ENCODE peak calls at places on chromosomes 11 and 22, in eight cellular contexts. One of them, this sample, is unnamed.

GRCh38 chr11:133163463-133164419 is 368.6 kb downstream of the OPCML start:
- DNase-seq in keratinocyte: no peak
- DNase-seq in NCI-H1417: peak
- DNase-seq in thyroid gland: no peak
- DNase-seq in NCI-H1105: peak
- DNase-seq in left ventricle myocardium superior: no peak
- DNase-seq in stomach: no peak
- DNase-seq in tibial nerve: no peak
- DNase-seq in this sample: no peak

GRCh38 chr11:130166457-130166784 is 6.8 kb downstream of the ST14 start:
- DNase-seq in NCI-H1105: no peak
- DNase-seq in stomach: peak
- DNase-seq in keratinocyte: peak
- DNase-seq in left ventricle myocardium superior: no peak
- DNase-seq in thyroid gland: peak
- DNase-seq in tibial nerve: no peak
- DNase-seq in NCI-H1417: no peak
- DNase-seq in this sample: peak

GRCh38 chr11:128765571-128766530 is 72.0 kb downstream of the FLI1 start:
- DNase-seq in NCI-H1105: peak
- DNase-seq in thyroid gland: no peak
- DNase-seq in stomach: no peak
- DNase-seq in NCI-H1417: no peak
- DNase-seq in tibial nerve: no peak
- DNase-seq in left ventricle myocardium superior: no peak
- DNase-seq in keratinocyte: no peak
- DNase-seq in this sample: no peak

GRCh38 chr11:30545507-30545906 is 40.6 kb downstream of the MPPED2 start:
- DNase-seq in NCI-H1105: no peak
- DNase-seq in stomach: no peak
- DNase-seq in keratinocyte: no peak
- DNase-seq in tibial nerve: no peak
- DNase-seq in left ventricle myocardium superior: no peak
- DNase-seq in NCI-H1417: no peak
- DNase-seq in thyroid gland: no peak
- DNase-seq in this sample: no peak

GRCh38 chr11:89235976-89236375 is 58.3 kb downstream of the TYR start:
- DNase-seq in stomach: no peak
- DNase-seq in tibial nerve: no peak
- DNase-seq in NCI-H1417: no peak
- DNase-seq in keratinocyte: no peak
- DNase-seq in thyroid gland: no peak
- DNase-seq in NCI-H1105: no peak
- DNase-seq in left ventricle myocardium superior: no peak
- DNase-seq in this sample: no peak

GRCh38 chr11:57348052-57348451 is 9.9 kb downstream of the P2RX3 start:
- DNase-seq in thyroid gland: no peak
- DNase-seq in NCI-H1105: no peak
- DNase-seq in tibial nerve: no peak
- DNase-seq in NCI-H1417: no peak
- DNase-seq in left ventricle myocardium superior: no peak
- DNase-seq in keratinocyte: no peak
- DNase-seq in stomach: no peak
- DNase-seq in this sample: no peak

GRCh38 chr11:27184458-27185312 is 144.1 kb downstream of the BBOX1 start:
- DNase-seq in left ventricle myocardium superior: no peak
- DNase-seq in keratinocyte: no peak
- DNase-seq in tibial nerve: no peak
- DNase-seq in NCI-H1417: no peak
- DNase-seq in thyroid gland: no peak
- DNase-seq in stomach: no peak
- DNase-seq in NCI-H1105: no peak
- DNase-seq in this sample: no peak

GRCh38 chr22:29475550-29475949 is 4.5 kb upstream of the NEFH start:
- DNase-seq in tibial nerve: no peak
- DNase-seq in NCI-H1105: no peak
- DNase-seq in NCI-H1417: no peak
- DNase-seq in keratinocyte: no peak
- DNase-seq in thyroid gland: no peak
- DNase-seq in stomach: no peak
- DNase-seq in left ventricle myocardium superior: no peak
- DNase-seq in this sample: no peak

GRCh38 chr11:35173620-35174278 is 34.8 kb downstream of the CD44 start:
- DNase-seq in keratinocyte: no peak
- DNase-seq in NCI-H1417: no peak
- DNase-seq in NCI-H1105: no peak
- DNase-seq in tibial nerve: no peak
- DNase-seq in thyroid gland: no peak
- DNase-seq in stomach: no peak
- DNase-seq in left ventricle myocardium superior: no peak
- DNase-seq in this sample: no peak

GRCh38 chr11:134207538-134208239 is 16.1 kb downstream of the NCAPD3 start:
- DNase-seq in tibial nerve: no peak
- DNase-seq in keratinocyte: no peak
- DNase-seq in left ventricle myocardium superior: peak
- DNase-seq in thyroid gland: peak
- DNase-seq in stomach: peak
- DNase-seq in NCI-H1105: peak
- DNase-seq in NCI-H1417: peak
- DNase-seq in this sample: no peak

GRCh38 chr22:29716814-29717213 is 3.0 kb upstream of the CABP7 start:
- DNase-seq in thyroid gland: peak
- DNase-seq in left ventricle myocardium superior: peak
- DNase-seq in stomach: peak
- DNase-seq in NCI-H1105: no peak
- DNase-seq in NCI-H1417: no peak
- DNase-seq in tibial nerve: no peak
- DNase-seq in keratinocyte: peak
- DNase-seq in this sample: no peak

GRCh38 chr11:109132539-109132938 is 289.5 kb upstream of the C11orf87 start:
- DNase-seq in tibial nerve: no peak
- DNase-seq in stomach: no peak
- DNase-seq in NCI-H1105: no peak
- DNase-seq in NCI-H1417: peak
- DNase-seq in keratinocyte: no peak
- DNase-seq in left ventricle myocardium superior: no peak
- DNase-seq in thyroid gland: no peak
- DNase-seq in this sample: no peak

GRCh38 chr11:45079943-45080719 is 66.3 kb upstream of the PRDM11 start:
- DNase-seq in tibial nerve: no peak
- DNase-seq in thyroid gland: no peak
- DNase-seq in NCI-H1105: no peak
- DNase-seq in keratinocyte: no peak
- DNase-seq in stomach: peak
- DNase-seq in left ventricle myocardium superior: peak
- DNase-seq in NCI-H1417: no peak
- DNase-seq in this sample: no peak

GRCh38 chr11:44402466-44403075 is 92.6 kb upstream of the ALX4 start:
- DNase-seq in thyroid gland: no peak
- DNase-seq in keratinocyte: no peak
- DNase-seq in stomach: no peak
- DNase-seq in left ventricle myocardium superior: no peak
- DNase-seq in NCI-H1417: no peak
- DNase-seq in tibial nerve: no peak
- DNase-seq in NCI-H1105: no peak
- DNase-seq in this sample: no peak

GRCh38 chr11:33674035-33674814 is 26.4 kb downstream of the C11orf91 start:
- DNase-seq in tibial nerve: no peak
- DNase-seq in thyroid gland: no peak
- DNase-seq in NCI-H1105: no peak
- DNase-seq in keratinocyte: no peak
- DNase-seq in NCI-H1417: no peak
- DNase-seq in stomach: no peak
- DNase-seq in left ventricle myocardium superior: no peak
- DNase-seq in this sample: no peak

GRCh38 chr11:2203440-2204259 is 32.0 kb upstream of the TH start:
- DNase-seq in stomach: peak
- DNase-seq in tibial nerve: no peak
- DNase-seq in left ventricle myocardium superior: no peak
- DNase-seq in thyroid gland: no peak
- DNase-seq in NCI-H1417: no peak
- DNase-seq in NCI-H1105: no peak
- DNase-seq in keratinocyte: no peak
- DNase-seq in this sample: no peak

GRCh38 chr11:45078236-45079074 is 68.0 kb upstream of the PRDM11 start:
- DNase-seq in NCI-H1417: no peak
- DNase-seq in thyroid gland: no peak
- DNase-seq in NCI-H1105: no peak
- DNase-seq in keratinocyte: no peak
- DNase-seq in stomach: no peak
- DNase-seq in tibial nerve: no peak
- DNase-seq in left ventricle myocardium superior: peak
- DNase-seq in this sample: no peak

GRCh38 chr11:35099278-35100018 is 39.5 kb upstream of the CD44 start:
- DNase-seq in tibial nerve: no peak
- DNase-seq in keratinocyte: no peak
- DNase-seq in stomach: no peak
- DNase-seq in thyroid gland: no peak
- DNase-seq in NCI-H1105: no peak
- DNase-seq in NCI-H1417: no peak
- DNase-seq in left ventricle myocardium superior: no peak
- DNase-seq in this sample: no peak

GRCh38 chr11:69640995-69641581 is at the start of gene CCND1:
- DNase-seq in NCI-H1417: no peak
- DNase-seq in NCI-H1105: peak
- DNase-seq in tibial nerve: no peak
- DNase-seq in left ventricle myocardium superior: peak
- DNase-seq in stomach: peak
- DNase-seq in thyroid gland: peak
- DNase-seq in keratinocyte: no peak
- DNase-seq in this sample: peak

GRCh38 chr11:17572359-17572690 is 25.3 kb downstream of the OTOG start:
- DNase-seq in left ventricle myocardium superior: no peak
- DNase-seq in thyroid gland: no peak
- DNase-seq in NCI-H1417: no peak
- DNase-seq in tibial nerve: no peak
- DNase-seq in NCI-H1105: no peak
- DNase-seq in stomach: peak
- DNase-seq in keratinocyte: no peak
- DNase-seq in this sample: no peak

GRCh38 chr22:36027579-36027959 is 1.1 kb downstream of the RBFOX2 start:
- DNase-seq in NCI-H1417: no peak
- DNase-seq in left ventricle myocardium superior: no peak
- DNase-seq in stomach: no peak
- DNase-seq in tibial nerve: no peak
- DNase-seq in thyroid gland: peak
- DNase-seq in keratinocyte: no peak
- DNase-seq in NCI-H1105: no peak
- DNase-seq in this sample: no peak

GRCh38 chr11:57798905-57799559 is 37.4 kb downstream of the CTNND1 start:
- DNase-seq in NCI-H1105: no peak
- DNase-seq in keratinocyte: peak
- DNase-seq in left ventricle myocardium superior: no peak
- DNase-seq in stomach: peak
- DNase-seq in NCI-H1417: no peak
- DNase-seq in thyroid gland: peak
- DNase-seq in tibial nerve: no peak
- DNase-seq in this sample: peak

GRCh38 chr11:10302744-10303557 is 1.9 kb upstream of the ADM start:
- DNase-seq in NCI-H1105: peak
- DNase-seq in left ventricle myocardium superior: peak
- DNase-seq in tibial nerve: peak
- DNase-seq in thyroid gland: peak
- DNase-seq in keratinocyte: no peak
- DNase-seq in NCI-H1417: peak
- DNase-seq in stomach: peak
- DNase-seq in this sample: no peak

GRCh38 chr22:42437488-42438292 is 5.5 kb upstream of the NFAM1 start:
- DNase-seq in stomach: peak
- DNase-seq in thyroid gland: peak
- DNase-seq in left ventricle myocardium superior: peak
- DNase-seq in keratinocyte: no peak
- DNase-seq in NCI-H1417: peak
- DNase-seq in tibial nerve: peak
- DNase-seq in NCI-H1105: peak
- DNase-seq in this sample: no peak

GRCh38 chr22:44309137-44309536 is 3.6 kb downstream of the SHISAL1 start:
- DNase-seq in stomach: no peak
- DNase-seq in thyroid gland: no peak
- DNase-seq in left ventricle myocardium superior: peak
- DNase-seq in NCI-H1417: no peak
- DNase-seq in NCI-H1105: no peak
- DNase-seq in keratinocyte: peak
- DNase-seq in tibial nerve: no peak
- DNase-seq in this sample: peak

GRCh38 chr11:1772270-1773130 is 8.8 kb upstream of the CTSD start:
- DNase-seq in keratinocyte: peak
- DNase-seq in left ventricle myocardium superior: peak
- DNase-seq in stomach: peak
- DNase-seq in NCI-H1417: no peak
- DNase-seq in tibial nerve: no peak
- DNase-seq in thyroid gland: peak
- DNase-seq in NCI-H1105: no peak
- DNase-seq in this sample: peak

GRCh38 chr11:95143106-95143681 is 53.5 kb downstream of the ENDOD1 start:
- DNase-seq in NCI-H1417: no peak
- DNase-seq in thyroid gland: no peak
- DNase-seq in left ventricle myocardium superior: no peak
- DNase-seq in stomach: no peak
- DNase-seq in NCI-H1105: no peak
- DNase-seq in keratinocyte: no peak
- DNase-seq in tibial nerve: no peak
- DNase-seq in this sample: no peak

GRCh38 chr22:47112994-47113879 is 350.8 kb downstream of the TBC1D22A start:
- DNase-seq in NCI-H1105: no peak
- DNase-seq in keratinocyte: no peak
- DNase-seq in left ventricle myocardium superior: no peak
- DNase-seq in tibial nerve: no peak
- DNase-seq in thyroid gland: no peak
- DNase-seq in NCI-H1417: no peak
- DNase-seq in stomach: no peak
- DNase-seq in this sample: no peak

GRCh38 chr22:24432059-24432853 is 4.9 kb downstream of the ADORA2A start:
- DNase-seq in left ventricle myocardium superior: peak
- DNase-seq in tibial nerve: peak
- DNase-seq in thyroid gland: peak
- DNase-seq in NCI-H1105: peak
- DNase-seq in stomach: peak
- DNase-seq in keratinocyte: no peak
- DNase-seq in NCI-H1417: no peak
- DNase-seq in this sample: no peak

GRCh38 chr22:20435436-20436308 is 2.0 kb downstream of the SCARF2 start:
- DNase-seq in tibial nerve: no peak
- DNase-seq in stomach: no peak
- DNase-seq in keratinocyte: no peak
- DNase-seq in thyroid gland: no peak
- DNase-seq in left ventricle myocardium superior: no peak
- DNase-seq in NCI-H1417: no peak
- DNase-seq in NCI-H1105: no peak
- DNase-seq in this sample: no peak

This sample was measured in epithelial cell of prostate.